ENCODE peak calls at places on chromosome 3, in eight cellular contexts. Q is mesendoderm; W is transverse colon; H is stimulated activated naive CD8-positive, alpha-beta T cell treated with anti-CD3 and anti-CD28 coated beads, Interleukin-15, Interleukin-2, amounts not matched to agents 100 U/mL and 50 U/mL, for 24 hours; N is NCI-H460; K is ovary; C is activated CD8-positive, alpha-beta T cell treated with anti-CD3 and anti-CD28 coated beads for 36 hours; O is AG08396. G is an unnamed sample.

GRCh38 chr3:114447545-114447944 is 153.7 kb downstream of the TIGIT start:
- DNase-seq in Q (no peak), W (no peak), H (no peak), N (no peak), K (no peak), C (no peak), O (no peak), G (no peak)

GRCh38 chr3:52220380-52221026 is 4.9 kb downstream of the TLR9 start:
- DNase-seq in Q (peak), W (peak), H (peak), N (peak), K (peak), C (peak), O (peak), G (peak)

GRCh38 chr3:127480196-127480933 is 110.2 kb downstream of the TPRA1 start:
- DNase-seq in Q (no peak), W (no peak), H (peak), N (no peak), K (no peak), C (no peak), O (no peak), G (no peak)

GRCh38 chr3:43194490-43195115 is 88.7 kb upstream of the POMGNT2 start:
- DNase-seq in Q (no peak), W (peak), H (peak), N (no peak), K (no peak), C (peak), O (no peak), G (no peak)

GRCh38 chr3:96983731-96984130 is 169.3 kb downstream of the EPHA6 start:
- DNase-seq in Q (no peak), W (no peak), H (no peak), N (no peak), K (no peak), C (no peak), O (no peak), G (no peak)

GRCh38 chr3:171994646-171995441 is 44.5 kb upstream of the FNDC3B start:
- DNase-seq in Q (no peak), W (no peak), H (no peak), N (no peak), K (no peak), C (no peak), O (peak), G (peak)

GRCh38 chr3:136305879-136306278 is 55.7 kb downstream of the PCCB start:
- DNase-seq in Q (peak), W (no peak), H (no peak), N (no peak), K (no peak), C (no peak), O (peak), G (peak)

GRCh38 chr3:67090472-67090871 is 92.4 kb downstream of the KBTBD8 start:
- DNase-seq in Q (no peak), W (no peak), H (no peak), N (no peak), K (no peak), C (no peak), O (peak), G (peak)

GRCh38 chr3:131349946-131350347 is 31.6 kb upstream of the NUDT16 start:
- DNase-seq in Q (peak), W (no peak), H (no peak), N (peak), K (peak), C (no peak), O (peak), G (peak)

GRCh38 chr3:37526511-37526910 is 335.2 kb upstream of the CTDSPL start:
- DNase-seq in Q (no peak), W (peak), H (no peak), N (no peak), K (peak), C (no peak), O (peak), G (peak)

GRCh38 chr3:45551214-45552010 is 43.1 kb upstream of the LIMD1 start:
- DNase-seq in Q (peak), W (peak), H (peak), N (no peak), K (peak), C (peak), O (peak), G (peak)

GRCh38 chr3:73353661-73354217 is 271.0 kb downstream of the PDZRN3 start:
- DNase-seq in Q (peak), W (no peak), H (no peak), N (no peak), K (no peak), C (no peak), O (peak), G (peak)

GRCh38 chr3:90129710-90130109 is 1022.3 kb downstream of the EPHA3 start:
- DNase-seq in Q (no peak), W (no peak), H (no peak), N (no peak), K (no peak), C (no peak), O (no peak), G (no peak)

GRCh38 chr3:110881069-110881468 is 190.5 kb upstream of the NECTIN3 start:
- DNase-seq in Q (peak), W (peak), H (no peak), N (no peak), K (peak), C (peak), O (peak), G (peak)

GRCh38 chr3:164486150-164486549 is 592.1 kb downstream of the SI start:
- DNase-seq in Q (no peak), W (no peak), H (no peak), N (no peak), K (no peak), C (no peak), O (no peak), G (peak)

GRCh38 chr3:186365202-186365974 is 3.4 kb upstream of the DGKG start:
- DNase-seq in Q (no peak), W (no peak), H (no peak), N (no peak), K (no peak), C (no peak), O (peak), G (no peak)

GRCh38 chr3:139491966-139492365 is 15.7 kb upstream of the RBP2 start:
- DNase-seq in Q (peak), W (no peak), H (no peak), N (no peak), K (no peak), C (no peak), O (no peak), G (no peak)

GRCh38 chr3:125433091-125433534 is 58.0 kb upstream of the ZNF148 start:
- DNase-seq in Q (no peak), W (no peak), H (no peak), N (no peak), K (no peak), C (no peak), O (no peak), G (no peak)

GRCh38 chr3:155737844-155738460 is 6.9 kb downstream of the PLCH1 start:
- DNase-seq in Q (peak), W (peak), H (no peak), N (no peak), K (no peak), C (no peak), O (no peak), G (no peak)

GRCh38 chr3:103440539-103441113 is 1005.8 kb downstream of the ZPLD1 start:
- DNase-seq in Q (peak), W (no peak), H (no peak), N (no peak), K (no peak), C (no peak), O (no peak), G (no peak)

GRCh38 chr3:71173421-71173975 is 410.0 kb downstream of the FOXP1 start:
- DNase-seq in Q (peak), W (no peak), H (no peak), N (no peak), K (no peak), C (no peak), O (peak), G (peak)

GRCh38 chr3:50229490-50229889 is 6.5 kb upstream of the GNAI2 start:
- DNase-seq in Q (no peak), W (no peak), H (no peak), N (no peak), K (no peak), C (no peak), O (no peak), G (no peak)

GRCh38 chr3:45988100-45988761 is 7.4 kb downstream of the FYCO1 start:
- DNase-seq in Q (no peak), W (no peak), H (no peak), N (no peak), K (no peak), C (no peak), O (no peak), G (no peak)

GRCh38 chr3:66991478-66991877 is 6.6 kb upstream of the KBTBD8 start:
- DNase-seq in Q (no peak), W (no peak), H (no peak), N (no peak), K (no peak), C (no peak), O (peak), G (peak)

GRCh38 chr3:14371573-14372474 is 30.6 kb upstream of the SLC6A6 start:
- DNase-seq in Q (peak), W (peak), H (no peak), N (peak), K (no peak), C (peak), O (peak), G (peak)

GRCh38 chr3:57927916-57928315 is 80.3 kb upstream of the FLNB start:
- DNase-seq in Q (no peak), W (no peak), H (no peak), N (no peak), K (no peak), C (no peak), O (peak), G (peak)

GRCh38 chr3:38247366-38248035 is 18.1 kb upstream of the SLC22A13 start:
- DNase-seq in Q (peak), W (no peak), H (no peak), N (peak), K (no peak), C (no peak), O (peak), G (peak)

GRCh38 chr3:181855825-181856224 is 144.1 kb downstream of the SOX2 start:
- DNase-seq in Q (peak), W (no peak), H (no peak), N (no peak), K (no peak), C (no peak), O (no peak), G (no peak)

GRCh38 chr3:146747928-146748327 is 142.8 kb upstream of the PLSCR5 start:
- DNase-seq in Q (peak), W (no peak), H (no peak), N (peak), K (no peak), C (no peak), O (peak), G (peak)

G was measured in AG10803.